ENCODE peak calls at places on chromosomes 12 and 14, in six cellular contexts. P is A549; E is upper lobe of right lung; Q is body of pancreas; T is CD4-positive, CD25-positive, alpha-beta regulatory T cell; R is SJSA1. G is an unnamed sample. For H3K4me1 and H3K9me3, the result is how much of the 10 kb centered on the place peaks cover.

GRCh38 chr12:58776144-58776543 is 144.2 kb downstream of the LRIG3 start:
- DNase-seq in P (no peak), E (no peak), Q (no peak), T (no peak), R (no peak), G (no peak)

GRCh38 chr12:107684990-107685359 is 624 bp upstream of the PWP1 start:
- DNase-seq in P (peak), E (no peak), Q (peak), T (no peak), R (no peak), G (peak)

GRCh38 chr12:52221912-52222457 is 11.1 kb upstream of the KRT7 start:
- DNase-seq in P (peak), E (peak), Q (peak), T (peak), R (peak), G (peak)

GRCh38 chr12:65824314-65824563 is at the start of gene HMGA2:
- DNase-seq in P (no peak), E (peak), Q (no peak), T (peak), R (no peak), G (no peak)

GRCh38 chr14:20622816-20623291 is 18.6 kb downstream of the OR6S1 start:
- DNase-seq in P (no peak), E (peak), Q (no peak), T (no peak), R (no peak), G (no peak)

GRCh38 chr14:49774111-49774510 is 6.2 kb downstream of the KLHDC2 start:
- DNase-seq in P (no peak), E (no peak), Q (no peak), T (no peak), R (no peak), G (no peak)

GRCh38 chr12:93778306-93778705 is 101.1 kb downstream of the CRADD start:
- DNase-seq in P (no peak), E (no peak), Q (peak), T (no peak), R (peak), G (no peak)

GRCh38 chr12:89252284-89252683 is 100.0 kb downstream of the DUSP6 start:
- DNase-seq in P (no peak), E (no peak), Q (no peak), T (no peak), R (no peak), G (no peak)

GRCh38 chr12:109277899-109278762 is 31.0 kb downstream of the FOXN4 start:
- DNase-seq in P (peak), E (no peak), Q (no peak), T (no peak), R (no peak), G (no peak)

GRCh38 chr12:113118142-113118541 is 17.4 kb downstream of the RASAL1 start:
- DNase-seq in P (no peak), E (no peak), Q (no peak), T (no peak), R (no peak), G (no peak)

GRCh38 chr12:119366007-119366406 is 31.5 kb downstream of the CCDC60 start:
- DNase-seq in P (no peak), E (no peak), Q (no peak), T (no peak), R (no peak), G (no peak)

GRCh38 chr14:29446971-29447370 is 480.7 kb downstream of the PRKD1 start:
- DNase-seq in P (no peak), E (no peak), Q (no peak), T (no peak), R (no peak), G (no peak)

GRCh38 chr12:46385439-46385838 is 12.9 kb upstream of the SLC38A2 start:
- DNase-seq in P (peak), E (no peak), Q (no peak), T (no peak), R (no peak), G (no peak)

GRCh38 chr12:76595056-76595455 is 35.5 kb upstream of the OSBPL8 start:
- DNase-seq in P (no peak), E (no peak), Q (no peak), T (no peak), R (no peak), G (no peak)

GRCh38 chr14:105013150-105013787 is 7.6 kb downstream of the CDCA4 start:
- DNase-seq in P (no peak), E (no peak), Q (peak), T (no peak), R (no peak), G (no peak)

DNA sequence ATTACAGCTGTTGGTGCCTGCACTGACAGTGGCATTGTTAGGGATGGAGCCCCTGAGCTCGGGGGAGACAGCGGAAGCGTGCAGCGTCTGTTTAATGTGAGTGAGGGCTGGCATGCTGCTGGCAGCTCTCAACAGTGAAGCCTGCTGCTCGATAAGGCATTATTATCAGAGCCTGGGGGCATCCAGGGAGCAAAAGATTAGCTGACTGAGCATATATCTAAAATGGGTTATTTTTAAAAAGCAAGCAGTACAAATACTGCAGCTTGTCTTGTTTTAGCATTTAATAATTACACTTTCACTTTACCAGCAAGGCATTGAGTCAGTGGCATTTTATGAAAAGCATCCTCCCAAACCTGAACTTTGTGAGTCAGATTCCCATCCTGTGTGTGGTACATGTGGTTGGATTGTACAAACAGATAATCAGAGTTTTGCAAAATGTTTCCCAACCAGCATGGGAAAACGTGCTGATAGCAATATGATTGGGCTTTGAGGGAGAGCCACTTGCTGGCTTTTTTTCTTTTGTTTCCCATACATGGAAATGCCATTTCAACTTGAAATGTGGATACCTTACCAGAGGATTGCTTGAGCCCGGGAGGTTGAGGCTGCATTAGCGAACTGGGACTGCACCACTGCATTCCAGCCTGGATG is 150.8 kb downstream of the PRKCH start:
- DNase-seq in P (peak), E (no peak), Q (no peak), T (peak), R (peak), G (no peak)
- H3K4me3 ChIP-seq in P (peak), E (peak), Q (no peak), T (peak), R (peak), G (no peak)

GRCh38 chr12:1531654-1532366 is 62.6 kb downstream of the FBXL14 start:
- DNase-seq in P (no peak), E (peak), Q (no peak), T (peak), R (no peak), G (no peak)
- H3K4me1 ChIP-seq in P (under half), E (under half), Q (under half), T (under half), R (under half), G (under half)

GRCh38 chr14:101893759-101894158 is 70.6 kb upstream of the DYNC1H1 start:
- DNase-seq in P (no peak), E (no peak), Q (no peak), T (no peak), R (no peak), G (no peak)
- H3K9me3 ChIP-seq in P (under half), E (under half), Q (under half), T (under half), R (under half), G (under half)

DNA sequence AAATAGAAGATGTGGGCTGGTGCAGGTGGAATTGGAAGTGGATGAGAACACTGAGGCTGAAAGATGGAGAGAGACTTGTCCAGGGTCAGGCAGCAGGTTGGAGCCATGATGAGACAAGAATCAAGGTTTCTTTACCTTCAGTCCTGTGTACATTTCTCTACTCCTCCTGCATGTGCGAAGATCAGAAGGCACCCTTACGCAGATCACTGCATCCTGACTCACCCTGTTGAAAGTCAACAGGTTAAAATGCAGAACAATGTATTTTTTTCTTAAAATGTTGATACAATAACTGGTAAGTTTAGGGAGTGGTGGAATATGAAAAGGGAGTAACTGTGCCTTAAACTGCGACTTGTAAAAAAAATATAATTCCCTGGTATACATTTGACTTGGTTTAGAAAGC is 47.8 kb downstream of the TESPA1 start:
- DNase-seq in P (peak), E (no peak), Q (no peak), T (no peak), R (no peak), G (no peak)
- H3K4me3 ChIP-seq in P (no peak), E (no peak), Q (no peak), T (no peak), R (no peak), G (no peak)

GRCh38 chr12:114393569-114393968 is 12.4 kb downstream of the TBX5 start:
- DNase-seq in P (no peak), E (no peak), Q (no peak), T (no peak), R (no peak), G (no peak)
- H3K4me1 ChIP-seq in P (under half), E (under half), Q (under half), T (under half), R (under half), G (under half)

GRCh38 chr14:106393742-106394141 is 867.4 kb downstream of the TMEM121 start:
- DNase-seq in P (no peak), E (no peak), Q (no peak), T (no peak), R (no peak), G (no peak)
- H3K9me3 ChIP-seq in P (under half), E (under half), Q (under half), T (under half), R (under half), G (under half)

DNA sequence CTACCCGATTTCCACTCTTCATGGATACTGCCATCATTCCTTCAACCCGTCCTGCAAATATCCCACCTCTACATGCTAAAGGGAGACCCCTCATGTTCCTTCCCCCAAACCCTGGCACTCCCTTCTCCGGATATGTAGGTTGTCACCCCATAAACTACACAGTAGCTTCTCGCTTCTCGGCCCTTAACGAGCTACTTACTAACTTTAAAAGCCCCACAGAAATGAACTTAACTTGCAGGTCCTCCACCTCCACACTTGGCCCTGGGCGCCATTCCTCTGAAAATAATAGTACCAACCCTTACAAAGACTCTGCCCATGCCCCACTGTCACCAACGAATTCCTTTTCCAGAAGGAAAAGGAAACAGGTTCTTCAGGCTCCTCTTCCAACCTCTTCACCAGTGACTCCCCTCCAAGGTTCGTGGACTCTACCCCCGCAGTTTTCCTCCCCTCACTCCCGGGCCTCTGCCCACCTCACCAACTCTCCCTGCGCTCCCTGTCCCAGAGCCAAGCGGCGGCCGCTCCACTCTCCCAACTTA is 1.2 kb downstream of the SPPL3 start:
- DNase-seq in P (no peak), E (no peak), Q (no peak), T (peak), R (no peak), G (no peak)
- H3K4me3 ChIP-seq in P (peak), E (peak), Q (peak), T (peak), R (peak), G (peak)